ENCODE peak calls at places on chromosomes 4 and X, in eight cellular contexts. V is stimulated activated CD4-positive, alpha-beta T cell treated with anti-CD3 and anti-CD28 coated beads, Interleukin-15, amount 100 ng/mL, for 1 hour; S is progenitor cell of endocrine pancreas; J is osteocyte; U is RKO; F is nephron progenitor cell; M is SHP77; C is GF-D8. Q is an unnamed sample.

GRCh38 chrX:53080628-53081580 is 1.3 kb upstream of the TSPYL2 start:
- DNase-seq in J (no peak), F (no peak), V (no peak), C (no peak), S (no peak), M (no peak), U (no peak), Q (no peak)

GRCh38 chr4:24657768-24658617 is 73.6 kb upstream of the DHX15 start:
- DNase-seq in S (no peak), M (no peak), U (peak), F (no peak), C (peak), V (no peak), J (no peak), Q (peak)

GRCh38 chr4:139144161-139144859 is 32.7 kb downstream of the ELF2 start:
- DNase-seq in V (no peak), J (no peak), F (peak), C (peak), U (no peak), M (no peak), S (no peak), Q (no peak)

GRCh38 chr4:75398501-75398900 is 115.7 kb downstream of the RCHY1 start:
- DNase-seq in F (no peak), M (no peak), U (no peak), J (no peak), S (no peak), C (no peak), V (no peak), Q (no peak)

GRCh38 chr4:145090370-145090769 is 7.6 kb downstream of the ANAPC10 start:
- DNase-seq in S (no peak), F (no peak), V (no peak), M (no peak), U (no peak), C (no peak), J (no peak), Q (no peak)

GRCh38 chrX:24682739-24683432 is 10.8 kb upstream of the POLA1 start:
- DNase-seq in C (no peak), F (no peak), V (no peak), J (no peak), S (no peak), M (no peak), U (no peak), Q (no peak)

GRCh38 chrX:12878536-12878935 is 11.7 kb downstream of the TLR7 start:
- DNase-seq in C (no peak), M (no peak), S (no peak), U (no peak), V (no peak), J (no peak), F (no peak), Q (no peak)

GRCh38 chr4:6541789-6542188 is 33.2 kb upstream of the MAN2B2 start:
- DNase-seq in C (no peak), V (no peak), U (peak), J (no peak), F (no peak), S (no peak), M (no peak), Q (no peak)

GRCh38 chr4:1211951-1212545 is 36.9 kb downstream of the CTBP1 start:
- DNase-seq in M (no peak), S (no peak), F (no peak), J (no peak), V (no peak), C (no peak), U (no peak), Q (no peak)

GRCh38 chrX:114046695-114047279 is 537.1 kb upstream of the HTR2C start:
- DNase-seq in C (no peak), M (no peak), U (no peak), J (no peak), F (no peak), S (no peak), V (no peak), Q (no peak)

GRCh38 chrX:153649915-153650782 is 3.1 kb downstream of the DUSP9 start:
- DNase-seq in S (no peak), J (no peak), F (no peak), C (no peak), V (no peak), M (no peak), U (no peak), Q (no peak)

GRCh38 chr4:123621072-123621705 is 224.6 kb downstream of the SPRY1 start:
- DNase-seq in S (no peak), F (no peak), V (no peak), U (no peak), M (no peak), C (peak), J (no peak), Q (no peak)

GRCh38 chr4:38804654-38805295 is at the start of gene TLR1:
- DNase-seq in U (peak), J (no peak), S (no peak), C (peak), F (no peak), V (no peak), M (no peak), Q (no peak)

GRCh38 chr4:114561590-114561989 is 37.0 kb upstream of the UGT8 start:
- DNase-seq in S (no peak), M (no peak), V (no peak), J (no peak), C (no peak), F (no peak), U (no peak), Q (no peak)

GRCh38 chr4:1748465-1748995 is 27.2 kb downstream of the TACC3 start:
- DNase-seq in V (peak), M (peak), U (peak), J (peak), C (peak), F (peak), S (peak), Q (no peak)

GRCh38 chr4:185833055-185833598 is 21.1 kb upstream of the SORBS2 start:
- DNase-seq in F (no peak), U (no peak), S (no peak), M (no peak), J (no peak), V (no peak), C (no peak), Q (no peak)

GRCh38 chrX:7068939-7069367 is 78.6 kb upstream of the STS start:
- DNase-seq in J (no peak), F (no peak), S (no peak), M (no peak), V (no peak), C (no peak), U (no peak), Q (no peak)

GRCh38 chr4:75668596-75668995 is 4.6 kb downstream of the G3BP2 start:
- DNase-seq in F (no peak), C (no peak), S (no peak), V (no peak), J (no peak), M (no peak), U (no peak), Q (no peak)

GRCh38 chrX:138877746-138878145 is 166.2 kb upstream of the FGF13 start:
- DNase-seq in U (peak), F (no peak), M (no peak), J (no peak), C (no peak), S (no peak), V (no peak), Q (no peak)

GRCh38 chrX:93673056-93673868 is at the start of gene NAP1L3:
- DNase-seq in U (no peak), F (peak), V (peak), C (no peak), J (peak), M (peak), S (peak), Q (peak)

GRCh38 chrX:28609917-28610613 is 22.8 kb downstream of the IL1RAPL1 start:
- DNase-seq in F (no peak), M (no peak), J (no peak), C (no peak), U (no peak), V (no peak), S (no peak), Q (no peak)

GRCh38 chr4:153383131-153383530 is 38.6 kb downstream of the MND1 start:
- DNase-seq in V (no peak), J (no peak), U (no peak), M (no peak), S (no peak), F (no peak), C (no peak), Q (no peak)

GRCh38 chrX:108165349-108166111 is 74.0 kb downstream of the ATG4A start:
- DNase-seq in J (no peak), M (peak), U (peak), V (no peak), C (no peak), F (peak), S (no peak), Q (no peak)

GRCh38 chr4:159498371-159499115 is 395.7 kb downstream of the RAPGEF2 start:
- DNase-seq in C (no peak), S (no peak), F (peak), J (no peak), M (no peak), V (no peak), U (no peak), Q (no peak)

GRCh38 chr4:84681488-84682274 is 98.8 kb downstream of the CDS1 start:
- DNase-seq in M (no peak), S (no peak), V (no peak), F (no peak), C (peak), U (no peak), J (no peak), Q (no peak)

GRCh38 chr4:5932021-5932553 is 39.2 kb upstream of the CRMP1 start:
- DNase-seq in C (no peak), V (no peak), S (no peak), J (no peak), F (no peak), M (peak), U (no peak), Q (no peak)

GRCh38 chrX:81174286-81174685 is 27.4 kb downstream of the HMGN5 start:
- DNase-seq in J (no peak), U (peak), S (no peak), V (no peak), F (no peak), C (no peak), M (no peak), Q (no peak)

GRCh38 chr4:117495802-117496201 is 410.4 kb upstream of the TRAM1L1 start:
- DNase-seq in J (no peak), S (no peak), M (no peak), C (no peak), V (no peak), U (no peak), F (no peak), Q (no peak)

GRCh38 chrX:16160729-16161128 is 6.6 kb upstream of the MAGEB17 start:
- DNase-seq in M (no peak), U (peak), V (no peak), C (no peak), F (no peak), J (no peak), S (no peak), Q (no peak)

GRCh38 chr4:184815046-184815877 is 10.5 kb downstream of the ACSL1 start:
- DNase-seq in U (no peak), V (no peak), J (no peak), F (no peak), M (peak), C (peak), S (peak), Q (no peak)

GRCh38 chr4:7640136-7640535 is 205.4 kb upstream of the PSAPL1 start:
- DNase-seq in F (no peak), S (no peak), C (no peak), V (no peak), M (no peak), U (no peak), J (no peak), Q (no peak)

GRCh38 chr4:131426023-131426758 is 1722.9 kb upstream of the PCDH10 start:
- DNase-seq in F (no peak), V (no peak), U (peak), M (no peak), S (no peak), J (no peak), C (no peak), Q (no peak)

GRCh38 chrX:47585273-47585672 is 3.0 kb downstream of the TIMP1 start:
- DNase-seq in M (no peak), F (no peak), J (peak), V (no peak), C (no peak), U (no peak), S (no peak), Q (no peak)

GRCh38 chr4:26179316-26179760 is 141.5 kb upstream of the RBPJ start:
- DNase-seq in F (no peak), V (no peak), M (no peak), U (no peak), C (no peak), J (no peak), S (no peak), Q (no peak)

GRCh38 chr4:150862829-150863228 is 152.3 kb downstream of the LRBA start:
- DNase-seq in S (no peak), J (no peak), M (no peak), F (no peak), C (no peak), U (no peak), V (no peak), Q (no peak)

GRCh38 chrX:151081016-151081415 is 95.4 kb upstream of the GPR50 start:
- DNase-seq in S (no peak), V (no peak), F (peak), C (no peak), U (no peak), M (peak), J (peak), Q (no peak)

GRCh38 chrX:8139713-8140112 is 31.4 kb downstream of the VCX2 start:
- DNase-seq in S (no peak), V (no peak), C (no peak), F (no peak), U (peak), M (no peak), J (no peak), Q (peak)

GRCh38 chr4:130486841-130487240 is 1390.9 kb downstream of the C4orf33 start:
- DNase-seq in M (no peak), C (no peak), S (no peak), U (no peak), V (no peak), J (no peak), F (no peak), Q (no peak)

Q was measured in GOT3.